ENCODE peak calls at places on chromosomes 5 and 9, in nine cellular contexts. D, S, W, Y, V, B, O, X and Z are unnamed samples.

GRCh38 chr9:137818286-137818685 is 59.3 kb upstream of the CACNA1B start:
- DNase-seq in D (no peak), S (no peak), W (no peak), Y (no peak), V (no peak), B (no peak), O (no peak), X (no peak), Z (no peak)

GRCh38 chr5:96661101-96661840 is 905 bp upstream of the CAST start:
- DNase-seq in D (no peak), S (peak; percentile 72), W (peak; percentile 38), Y (peak; percentile 12), V (no peak), B (peak; percentile 50), O (peak; percentile 38), X (peak; percentile 68), Z (peak; percentile 35)

GRCh38 chr9:114123031-114123977 is 24.2 kb upstream of the KIF12 start:
- DNase-seq in D (no peak), S (no peak), W (no peak), Y (no peak), V (no peak), B (no peak), O (no peak), X (no peak), Z (no peak)

GRCh38 chr9:68637020-68637419 is 68.0 kb upstream of the PIP5K1B start:
- DNase-seq in D (no peak), S (no peak), W (no peak), Y (no peak), V (peak; percentile 80), B (no peak), O (no peak), X (no peak), Z (no peak)

GRCh38 chr5:17012289-17012688 is 76.2 kb upstream of the MYO10 start:
- DNase-seq in D (no peak), S (no peak), W (no peak), Y (no peak), V (no peak), B (peak; percentile 36), O (no peak), X (no peak), Z (no peak)

GRCh38 chr5:37836173-37837100 is 3.4 kb downstream of the GDNF start:
- DNase-seq in D (no peak), S (no peak), W (peak; percentile 23), Y (peak; percentile 21), V (no peak), B (peak; percentile 20), O (no peak), X (peak; percentile 34), Z (peak; percentile 31)

GRCh38 chr5:137630972-137631370 is 104.9 kb downstream of the KLHL3 start:
- DNase-seq in D (no peak), S (no peak), W (no peak), Y (no peak), V (no peak), B (no peak), O (no peak), X (no peak), Z (no peak)

GRCh38 chr5:5767286-5767928 is 344.9 kb downstream of the ICE1 start:
- DNase-seq in D (no peak), S (no peak), W (no peak), Y (no peak), V (no peak), B (no peak), O (no peak), X (no peak), Z (peak; percentile 67)

GRCh38 chr5:60101561-60101960 is 208.0 kb upstream of the PDE4D start:
- DNase-seq in D (no peak), S (no peak), W (no peak), Y (no peak), V (no peak), B (no peak), O (no peak), X (no peak), Z (no peak)

GRCh38 chr9:85741112-85741874 is 461 bp downstream of the AGTPBP1 start:
- DNase-seq in D (peak; percentile 30), S (peak; percentile 68), W (no peak), Y (peak; percentile 30), V (peak; percentile 78), B (no peak), O (peak; percentile 75), X (peak; percentile 65), Z (no peak)

GRCh38 chr5:139392678-139393496 is 2.0 kb downstream of the PROB1 start:
- DNase-seq in D (peak; percentile 43), S (no peak), W (peak; percentile 87), Y (no peak), V (no peak), B (no peak), O (peak; percentile 80), X (peak; percentile 95), Z (peak; percentile 76)